ENCODE peak calls at places on chromosomes 13 and 19, in seven cellular contexts. V is osteocyte, D is colonic mucosa, J is psoas muscle, K is ovary, F is heart right ventricle, Y is IMR-90. L is an unnamed sample.

GRCh38 chr13:99516153-99516929 is 15.1 kb downstream of the TM9SF2 start:
- DNase-seq in V (no peak), D (no peak), J (peak), K (no peak), F (no peak), Y (no peak), L (no peak)

GRCh38 chr19:48645652-48646191 is at the start of gene CA11:
- DNase-seq in V (no peak), D (no peak), J (no peak), K (no peak), F (no peak), Y (no peak), L (no peak)

GRCh38 chr19:1406496-1406817 is 929 bp upstream of the DAZAP1 start:
- DNase-seq in V (no peak), D (peak), J (no peak), K (no peak), F (no peak), Y (no peak), L (no peak)

GRCh38 chr19:1851581-1852293 is 3.5 kb upstream of the REXO1 start:
- DNase-seq in V (no peak), D (no peak), J (no peak), K (no peak), F (no peak), Y (no peak), L (no peak)

GRCh38 chr13:26529441-26529840 is 28.0 kb upstream of the WASF3 start:
- DNase-seq in V (no peak), D (peak), J (no peak), K (peak), F (peak), Y (peak), L (peak)

GRCh38 chr13:60138674-60139073 is 25.1 kb downstream of the DIAPH3 start:
- DNase-seq in V (no peak), D (no peak), J (no peak), K (no peak), F (no peak), Y (no peak), L (no peak)

GRCh38 chr13:95256086-95256485 is 45.2 kb downstream of the ABCC4 start:
- DNase-seq in V (no peak), D (no peak), J (no peak), K (no peak), F (no peak), Y (peak), L (no peak)

GRCh38 chr13:53250272-53250875 is 221.8 kb downstream of the OLFM4 start:
- DNase-seq in V (no peak), D (peak), J (no peak), K (no peak), F (peak), Y (peak), L (peak)

GRCh38 chr19:53511933-53512374 is 26.0 kb upstream of the ZNF331 start:
- DNase-seq in V (no peak), D (peak), J (peak), K (peak), F (peak), Y (peak), L (peak)

GRCh38 chr19:7507884-7508283 is 8.0 kb upstream of the ZNF358 start:
- DNase-seq in V (peak), D (peak), J (peak), K (peak), F (no peak), Y (peak), L (peak)

GRCh38 chr19:801030-801860 is 4.0 kb downstream of the PTBP1 start:
- DNase-seq in V (no peak), D (peak), J (peak), K (peak), F (peak), Y (no peak), L (no peak)

GRCh38 chr19:1144741-1145140 is 29.3 kb downstream of the SBNO2 start:
- DNase-seq in V (no peak), D (no peak), J (no peak), K (no peak), F (no peak), Y (no peak), L (no peak)

GRCh38 chr19:32862173-32862572 is 7.4 kb downstream of the SLC7A9 start:
- DNase-seq in V (no peak), D (no peak), J (no peak), K (no peak), F (no peak), Y (no peak), L (no peak)

GRCh38 chr19:33859016-33859415 is 62.3 kb downstream of the KCTD15 start:
- DNase-seq in V (peak), D (no peak), J (no peak), K (no peak), F (no peak), Y (no peak), L (no peak)

GRCh38 chr19:52034051-52034728 is 6.0 kb upstream of the ZNF614 start:
- DNase-seq in V (no peak), D (no peak), J (no peak), K (no peak), F (no peak), Y (peak), L (no peak)

GRCh38 chr13:114177245-114178010 is 1.6 kb upstream of the CFAP97D2 start:
- DNase-seq in V (peak), D (no peak), J (no peak), K (no peak), F (no peak), Y (no peak), L (no peak)

GRCh38 chr19:36392916-36393673 is 14.1 kb upstream of the ZFP14 start:
- DNase-seq in V (no peak), D (no peak), J (no peak), K (no peak), F (no peak), Y (no peak), L (no peak)

GRCh38 chr19:55913643-55914268 is 18.4 kb downstream of the NLRP13 start:
- DNase-seq in V (peak), D (no peak), J (no peak), K (no peak), F (no peak), Y (no peak), L (no peak)

GRCh38 chr19:12098040-12098439 is 33.5 kb downstream of the ZNF844 start:
- DNase-seq in V (no peak), D (no peak), J (no peak), K (no peak), F (no peak), Y (no peak), L (no peak)

GRCh38 chr13:20823071-20823470 is 49.3 kb upstream of the EEF1AKMT1 start:
- DNase-seq in V (no peak), D (no peak), J (no peak), K (no peak), F (no peak), Y (peak), L (no peak)

GRCh38 chr19:48739835-48740704 is at the start of gene RASIP1:
- DNase-seq in V (no peak), D (no peak), J (peak), K (no peak), F (peak), Y (no peak), L (no peak)

GRCh38 chr19:1673645-1674292 is 21.4 kb upstream of the TCF3 start:
- DNase-seq in V (no peak), D (no peak), J (no peak), K (no peak), F (no peak), Y (no peak), L (no peak)

GRCh38 chr19:2532252-2533071 is 56.5 kb downstream of the GADD45B start:
- DNase-seq in V (no peak), D (no peak), J (no peak), K (no peak), F (no peak), Y (peak), L (no peak)

GRCh38 chr13:111912453-111912866 is 154.5 kb upstream of the SOX1 start:
- DNase-seq in V (peak), D (peak), J (no peak), K (no peak), F (no peak), Y (no peak), L (no peak)

DNA sequence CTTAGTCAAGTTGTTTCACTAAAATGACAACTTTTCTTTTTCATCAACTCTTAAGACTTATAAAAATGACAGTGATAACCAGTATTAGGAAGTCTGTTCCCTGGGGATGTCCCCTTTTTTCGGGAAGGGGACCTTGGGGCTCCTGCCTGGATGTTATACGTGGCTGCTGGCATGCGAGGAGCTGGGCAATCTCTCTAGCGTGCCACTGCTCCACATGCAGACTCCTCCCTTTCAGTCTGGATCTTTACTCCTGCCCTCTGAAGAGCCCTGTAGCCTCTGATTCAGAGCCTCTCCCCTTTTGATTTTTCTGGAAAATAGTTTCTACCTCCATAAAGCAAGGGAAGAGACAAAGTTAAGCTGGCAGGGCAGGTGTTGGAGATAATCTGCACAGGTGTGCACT is 19.5 kb upstream of the GTF2F2 start:
- DNase-seq in V (no peak), D (no peak), J (no peak), K (no peak), F (no peak), Y (no peak), L (no peak)
- TF ChIP-seq CTCF in V (no peak), D (no peak), J (no peak), K (no peak), F (no peak), Y (no peak), L (no peak)

DNA sequence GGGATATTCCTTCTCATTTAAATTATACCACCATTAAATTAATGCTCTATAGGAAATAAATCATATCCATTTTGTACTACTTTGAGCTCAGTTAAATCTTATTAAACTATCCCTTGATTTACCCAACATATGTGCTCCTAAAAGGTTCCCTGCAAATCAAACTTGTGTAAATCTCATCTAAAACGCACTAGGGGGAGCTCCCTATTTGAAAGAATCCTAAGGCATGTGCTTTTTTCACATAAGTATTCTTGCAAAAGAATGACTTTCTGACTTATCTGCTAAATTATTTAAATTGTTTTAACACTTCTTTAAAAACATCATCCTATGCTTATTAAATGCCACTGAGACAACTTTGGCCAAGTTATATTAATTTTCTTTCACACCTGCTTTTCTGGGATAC is 7.9 kb downstream of the INTS6 start:
- DNase-seq in V (no peak), D (no peak), J (no peak), K (no peak), F (no peak), Y (peak), L (no peak)
- TF ChIP-seq CTCF in V (peak), D (no peak), J (no peak), K (no peak), F (no peak), Y (peak), L (no peak)

GRCh38 chr13:80338781-80339577 is 1.9 kb downstream of the SPRY2 start:
- DNase-seq in V (peak), D (peak), J (peak), K (peak), F (peak), Y (peak), L (peak)
- TF ChIP-seq CTCF in V (peak), D (no peak), J (peak), K (no peak), F (no peak), Y (peak), L (no peak)

DNA sequence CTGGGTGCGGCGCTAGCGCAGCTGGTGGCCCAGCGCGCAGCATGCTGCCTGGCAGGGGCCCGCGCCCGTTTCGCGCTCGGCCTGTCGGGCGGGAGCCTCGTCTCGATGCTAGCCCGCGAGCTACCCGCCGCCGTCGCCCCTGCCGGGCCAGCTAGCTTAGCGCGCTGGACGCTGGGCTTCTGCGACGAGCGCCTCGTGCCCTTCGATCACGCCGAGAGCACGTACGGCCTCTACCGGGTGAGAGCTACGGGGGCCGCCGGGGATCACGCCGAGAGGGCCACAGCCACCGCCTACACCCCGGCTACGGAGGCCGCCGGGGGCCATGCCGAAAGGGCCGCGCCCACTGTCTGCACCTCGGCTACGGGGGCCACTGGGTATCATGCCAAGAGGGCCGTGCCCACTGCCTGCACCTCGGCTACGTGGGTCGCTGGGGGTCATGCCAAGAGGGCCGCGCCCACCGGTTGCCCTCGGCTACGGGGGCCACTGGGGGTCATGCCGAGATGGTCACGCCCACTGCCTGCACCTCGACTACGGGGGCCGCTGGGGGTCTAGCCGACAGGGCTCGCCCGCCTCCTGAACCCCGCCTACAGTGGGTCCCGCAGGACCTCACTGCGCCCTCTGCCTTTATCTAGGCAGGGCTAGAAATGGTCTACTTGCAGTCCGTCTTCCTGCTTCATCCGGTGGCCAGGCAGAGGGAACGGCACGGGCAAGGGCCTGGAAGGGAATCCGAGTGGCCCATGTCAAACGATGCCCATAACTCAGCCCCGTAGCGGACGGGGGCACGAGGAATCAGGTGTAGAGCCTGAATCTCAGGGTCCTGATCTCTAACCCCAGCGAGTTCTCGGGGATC is 500 bp downstream of the PGLS start:
- DNase-seq in V (peak), D (peak), J (peak), K (peak), F (peak), Y (peak), L (peak)
- TF ChIP-seq CTCF in V (peak), D (no peak), J (peak), K (peak), F (no peak), Y (no peak), L (no peak)

GRCh38 chr19:39937094-39937493 is 2.7 kb upstream of the FCGBP start:
- DNase-seq in V (no peak), D (peak), J (no peak), K (no peak), F (no peak), Y (no peak), L (no peak)

GRCh38 chr19:39934584-39935233 is at the start of gene FCGBP:
- DNase-seq in V (no peak), D (peak), J (no peak), K (no peak), F (no peak), Y (no peak), L (no peak)

GRCh38 chr19:39936622-39937021 is 2.2 kb upstream of the FCGBP start:
- DNase-seq in V (no peak), D (no peak), J (no peak), K (no peak), F (no peak), Y (no peak), L (no peak)

GRCh38 chr19:39936020-39936419 is 1.6 kb upstream of the FCGBP start:
- DNase-seq in V (no peak), D (peak), J (no peak), K (no peak), F (no peak), Y (no peak), L (no peak)

DNA sequence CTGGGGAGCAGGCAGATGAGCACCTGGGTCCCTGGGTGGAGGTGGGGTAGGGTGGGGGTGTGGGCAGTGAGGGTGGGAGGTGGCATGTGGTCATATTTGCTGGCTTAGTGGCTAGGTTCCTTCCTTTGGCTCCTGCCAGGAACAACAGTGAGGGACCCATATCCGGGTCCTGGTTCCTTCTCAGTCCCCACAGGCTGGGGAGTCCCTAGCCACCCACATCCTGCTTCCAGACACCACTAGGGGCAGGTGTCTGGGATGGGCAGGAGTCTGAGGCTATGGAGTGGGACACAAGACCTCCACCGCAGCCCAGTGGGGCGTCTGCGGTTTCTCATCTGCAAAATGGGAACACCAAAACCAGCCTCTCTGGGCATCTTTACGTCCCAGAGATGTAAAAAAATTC is 828 bp upstream of the FCGBP start:
- DNase-seq in V (no peak), D (no peak), J (no peak), K (no peak), F (no peak), Y (no peak), L (no peak)
- TF ChIP-seq CTCF in V (no peak), D (no peak), J (no peak), K (no peak), F (no peak), Y (no peak), L (no peak)

L was measured in nephron progenitor cell.